ENCODE peak calls at places on chromosomes 3 and 15, in eight cellular contexts. D is activated CD8-positive, alpha-beta memory T cell treated with anti-CD3 and anti-CD28 coated beads for 1 hour; J is activated gamma-delta T cell treated with anti-CD3 and anti-CD28 coated beads, Interleukin-2, amount 50 U/mL, for 16 hours; X is RPMI7951; K is AG08395; L is esophagus squamous epithelium; N is NCI-H1436; C is HFFc6. E is an unnamed sample.

GRCh38 chr3:149411583-149411982 is 34.1 kb upstream of the TM4SF1 start:
- DNase-seq in D (no peak), J (no peak), X (no peak), K (no peak), L (no peak), N (no peak), C (no peak), E (no peak)

GRCh38 chr3:40304352-40304751 is 5.2 kb upstream of the EIF1B start:
- DNase-seq in D (no peak), J (no peak), X (no peak), K (no peak), L (no peak), N (no peak), C (no peak), E (no peak)

GRCh38 chr15:83053151-83053550 is 13.9 kb downstream of the BTBD1 start:
- DNase-seq in D (no peak), J (no peak), X (no peak), K (peak), L (no peak), N (no peak), C (peak), E (peak)

GRCh38 chr3:58998476-58999117 is 51.2 kb downstream of the CFAP20DC start:
- DNase-seq in D (no peak), J (no peak), X (peak), K (peak), L (no peak), N (no peak), C (peak), E (peak)

GRCh38 chr15:76903251-76903681 is 1.9 kb downstream of the SCAPER start:
- DNase-seq in D (no peak), J (no peak), X (peak), K (peak), L (no peak), N (peak), C (peak), E (no peak)

GRCh38 chr15:42605281-42605744 is 29.9 kb downstream of the STARD9 start:
- DNase-seq in D (no peak), J (no peak), X (peak), K (peak), L (no peak), N (no peak), C (no peak), E (no peak)

GRCh38 chr15:60370804-60371700 is 26.7 kb downstream of the ANXA2 start:
- DNase-seq in D (no peak), J (no peak), X (peak), K (peak), L (no peak), N (no peak), C (peak), E (peak)

GRCh38 chr15:43776718-43777292 is at the start of gene ELL3:
- DNase-seq in D (peak), J (peak), X (peak), K (peak), L (no peak), N (peak), C (peak), E (peak)

GRCh38 chr3:119396870-119397269 is 66.5 kb downstream of the TMEM39A start:
- DNase-seq in D (no peak), J (no peak), X (no peak), K (no peak), L (no peak), N (no peak), C (no peak), E (no peak)

GRCh38 chr15:101056366-101057334 is 137.5 kb downstream of the LRRK1 start:
- DNase-seq in D (no peak), J (no peak), X (no peak), K (no peak), L (no peak), N (no peak), C (no peak), E (no peak)

GRCh38 chr3:189685854-189686253 is 54.7 kb downstream of the TP63 start:
- DNase-seq in D (no peak), J (no peak), X (peak), K (peak), L (no peak), N (no peak), C (peak), E (peak)

GRCh38 chr3:65729553-65729952 is 309.2 kb downstream of the MAGI1 start:
- DNase-seq in D (no peak), J (no peak), X (peak), K (peak), L (no peak), N (no peak), C (peak), E (no peak)

GRCh38 chr3:184380210-184380626 is 364 bp downstream of the CHRD start:
- DNase-seq in D (no peak), J (no peak), X (peak), K (peak), L (no peak), N (peak), C (no peak), E (no peak)

GRCh38 chr3:171833775-171834460 is 9.2 kb upstream of the TMEM212 start:
- DNase-seq in D (no peak), J (no peak), X (peak), K (peak), L (no peak), N (peak), C (peak), E (no peak)

GRCh38 chr3:194736277-194736895 is 50.7 kb downstream of the FAM43A start:
- DNase-seq in D (no peak), J (no peak), X (no peak), K (no peak), L (no peak), N (no peak), C (no peak), E (no peak)

GRCh38 chr15:78506971-78507830 is at the start of gene HYKK:
- DNase-seq in D (peak), J (peak), X (peak), K (peak), L (peak), N (peak), C (peak), E (peak)

GRCh38 chr15:41336549-41336948 is 3.9 kb downstream of the NUSAP1 start:
- DNase-seq in D (no peak), J (no peak), X (no peak), K (no peak), L (no peak), N (no peak), C (no peak), E (no peak)

GRCh38 chr3:123353227-123353851 is 95.6 kb downstream of the ADCY5 start:
- DNase-seq in D (no peak), J (no peak), X (no peak), K (no peak), L (no peak), N (no peak), C (no peak), E (no peak)

GRCh38 chr3:13353936-13354542 is 66.1 kb downstream of the NUP210 start:
- DNase-seq in D (no peak), J (no peak), X (peak), K (peak), L (no peak), N (no peak), C (no peak), E (no peak)

GRCh38 chr3:190038050-190038631 is 82.6 kb downstream of the P3H2 start:
- DNase-seq in D (no peak), J (no peak), X (peak), K (peak), L (no peak), N (no peak), C (peak), E (peak)

GRCh38 chr3:124149774-124150173 is 157.8 kb upstream of the ROPN1 start:
- DNase-seq in D (no peak), J (no peak), X (no peak), K (no peak), L (no peak), N (no peak), C (no peak), E (no peak)

GRCh38 chr3:124118397-124118796 is 126.5 kb upstream of the ROPN1 start:
- DNase-seq in D (no peak), J (no peak), X (peak), K (peak), L (no peak), N (no peak), C (peak), E (peak)

GRCh38 chr3:83928391-83928790 is 1030.4 kb upstream of the CADM2 start:
- DNase-seq in D (no peak), J (no peak), X (no peak), K (no peak), L (no peak), N (no peak), C (no peak), E (no peak)

GRCh38 chr3:98508582-98508981 is 11.1 kb downstream of the OR5K2 start:
- DNase-seq in D (no peak), J (no peak), X (no peak), K (no peak), L (no peak), N (no peak), C (no peak), E (no peak)

GRCh38 chr15:98076021-98076816 is 115.7 kb downstream of the ARRDC4 start:
- DNase-seq in D (no peak), J (no peak), X (peak), K (peak), L (no peak), N (no peak), C (no peak), E (no peak)